ENCODE peak calls at places on chromosomes 12 and 14, in ten cellular contexts. J is retina, T is AG08396, D is Ammon's horn, Q is left cardiac atrium, O is activated T-cell treated with anti-CD3 and anti-CD28 coated beads for 1 hour, U is RKO, Y is HuH-7.5, I is A549, E is glutamatergic neuron. S is an unnamed sample.

GRCh38 chr14:97723834-97724770 is 926.9 kb downstream of the VRK1 start:
- DNase-seq in O (no peak), J (no peak), I (peak), E (no peak), T (no peak), U (no peak), Q (no peak), D (no peak), Y (no peak), S (no peak)

GRCh38 chr12:58288191-58288590 is 346.8 kb downstream of the ATP23 start:
- DNase-seq in Y (no peak), E (no peak), T (peak), J (no peak), U (no peak), O (no peak), Q (no peak), I (no peak), D (no peak), S (no peak)

GRCh38 chr14:65224799-65225198 is 122.5 kb upstream of the MAX start:
- DNase-seq in E (peak), Y (no peak), J (no peak), I (no peak), U (no peak), O (no peak), D (peak), T (no peak), Q (no peak), S (no peak)

GRCh38 chr14:32508281-32508680 is 179.2 kb downstream of the AKAP6 start:
- DNase-seq in E (no peak), J (no peak), D (peak), Q (no peak), O (no peak), Y (no peak), U (no peak), T (no peak), I (no peak), S (no peak)

GRCh38 chr12:132561784-132562156 is 48.6 kb downstream of the LRCOL1 start:
- DNase-seq in O (no peak), E (peak), J (peak), Y (peak), D (no peak), U (peak), I (peak), Q (no peak), T (peak), S (no peak)

GRCh38 chr12:111390894-111391293 is 14.8 kb upstream of the SH2B3 start:
- DNase-seq in E (no peak), O (no peak), J (no peak), T (no peak), Q (no peak), U (no peak), Y (no peak), I (no peak), D (no peak), S (no peak)

GRCh38 chr14:55446127-55446736 is 5.8 kb upstream of the TBPL2 start:
- DNase-seq in O (peak), Y (peak), J (peak), U (peak), Q (peak), I (peak), D (peak), E (peak), T (peak), S (peak)

GRCh38 chr12:131133994-131134393 is 180.3 kb downstream of the ADGRD1 start:
- DNase-seq in T (no peak), Q (no peak), E (no peak), U (no peak), O (no peak), D (no peak), I (no peak), Y (no peak), J (no peak), S (no peak)

GRCh38 chr12:31626270-31626669 is 33.2 kb upstream of the ETFBKMT start:
- DNase-seq in J (no peak), D (no peak), U (no peak), T (no peak), Y (no peak), Q (no peak), E (no peak), O (no peak), I (no peak), S (no peak)

GRCh38 chr14:89041245-89041585 is 216.8 kb downstream of the TTC8 start:
- DNase-seq in E (no peak), I (no peak), U (no peak), O (no peak), D (no peak), T (no peak), Q (peak), Y (peak), J (no peak), S (peak)

GRCh38 chr12:91307957-91308705 is 125.5 kb upstream of the DCN start:
- DNase-seq in Q (no peak), U (no peak), E (no peak), O (no peak), I (no peak), J (no peak), D (no peak), Y (no peak), T (no peak), S (no peak)

GRCh38 chr12:102990419-102990818 is 32.9 kb downstream of the ASCL1 start:
- DNase-seq in T (no peak), Q (no peak), O (no peak), E (no peak), J (peak), D (peak), U (no peak), I (no peak), Y (no peak), S (no peak)

GRCh38 chr14:74501691-74502090 is 8.1 kb downstream of the ISCA2 start:
- DNase-seq in D (no peak), Q (no peak), E (no peak), J (no peak), Y (no peak), O (no peak), U (no peak), I (no peak), T (no peak), S (no peak)

GRCh38 chr12:1834186-1834925 is 14.0 kb downstream of the LRTM2 start:
- DNase-seq in U (no peak), E (no peak), J (peak), O (no peak), Q (no peak), Y (no peak), I (no peak), T (no peak), D (no peak), S (no peak)

GRCh38 chr14:33569844-33570716 is 380.8 kb downstream of the EGLN3 start:
- DNase-seq in J (peak), T (no peak), U (no peak), I (no peak), Q (no peak), E (no peak), Y (no peak), O (no peak), D (peak), S (peak)

GRCh38 chr12:24759155-24759554 is 189.7 kb downstream of the BCAT1 start:
- DNase-seq in T (no peak), J (no peak), U (no peak), I (no peak), Q (no peak), E (no peak), O (no peak), D (no peak), Y (no peak), S (peak)

GRCh38 chr14:93199031-93199430 is 7.8 kb downstream of the GON7 start:
- DNase-seq in I (no peak), T (no peak), U (no peak), Q (no peak), J (no peak), Y (no peak), D (no peak), E (no peak), O (no peak), S (no peak)

GRCh38 chr12:90020436-90020835 is 311.8 kb upstream of the ATP2B1 start:
- DNase-seq in J (no peak), T (no peak), Q (no peak), O (no peak), D (no peak), Y (no peak), I (no peak), E (no peak), U (no peak), S (no peak)

GRCh38 chr12:71938728-71939385 is at the start of gene TPH2:
- DNase-seq in Q (peak), T (peak), D (peak), O (peak), Y (no peak), E (peak), U (peak), I (peak), J (peak), S (peak)

GRCh38 chr12:31369712-31370521 is 44.0 kb upstream of the SINHCAF start:
- DNase-seq in U (no peak), E (no peak), Y (no peak), T (no peak), O (no peak), J (peak), D (no peak), Q (peak), I (no peak), S (peak)

S was measured in renal cortical epithelial cell.